ENCODE peak calls at places on chromosomes 5 and 9, in eight cellular contexts. One of them, this sample, is unnamed.

GRCh38 chr9:135711411-135711810 is 9.4 kb downstream of the KCNT1 start:
- DNase-seq in activated T-helper 9 cell treated with anti-CD3 and anti-CD28 coated beads, Interleukin-2, amount 50 U/mL, for 16 hours: no peak
- DNase-seq in astrocyte of the spinal cord: no peak
- DNase-seq in effector memory CD4-positive, alpha-beta T cell: no peak
- DNase-seq in stimulated activated CD4-positive, alpha-beta T cell treated with anti-CD3 and anti-CD28 coated beads, Interleukin-4, amount 100 ng/mL, for 48 hours: no peak
- DNase-seq in T-cell: no peak
- DNase-seq in tibial artery: no peak
- DNase-seq in activated naive CD4-positive, alpha-beta T cell treated with Interleukin-2 at 50 U/mL for 16 hours: no peak
- DNase-seq in this sample: no peak

GRCh38 chr5:95595289-95595931 is 24.5 kb upstream of the GPR150 start:
- DNase-seq in activated naive CD4-positive, alpha-beta T cell treated with Interleukin-2 at 50 U/mL for 16 hours: no peak
- DNase-seq in stimulated activated CD4-positive, alpha-beta T cell treated with anti-CD3 and anti-CD28 coated beads, Interleukin-4, amount 100 ng/mL, for 48 hours: no peak
- DNase-seq in T-cell: no peak
- DNase-seq in activated T-helper 9 cell treated with anti-CD3 and anti-CD28 coated beads, Interleukin-2, amount 50 U/mL, for 16 hours: no peak
- DNase-seq in astrocyte of the spinal cord: no peak
- DNase-seq in effector memory CD4-positive, alpha-beta T cell: no peak
- DNase-seq in tibial artery: no peak
- DNase-seq in this sample: no peak

GRCh38 chr5:18281947-18282557 is 647.8 kb downstream of the TAF11L14 start:
- DNase-seq in effector memory CD4-positive, alpha-beta T cell: no peak
- DNase-seq in activated naive CD4-positive, alpha-beta T cell treated with Interleukin-2 at 50 U/mL for 16 hours: no peak
- DNase-seq in activated T-helper 9 cell treated with anti-CD3 and anti-CD28 coated beads, Interleukin-2, amount 50 U/mL, for 16 hours: no peak
- DNase-seq in tibial artery: no peak
- DNase-seq in astrocyte of the spinal cord: peak
- DNase-seq in stimulated activated CD4-positive, alpha-beta T cell treated with anti-CD3 and anti-CD28 coated beads, Interleukin-4, amount 100 ng/mL, for 48 hours: no peak
- DNase-seq in T-cell: no peak
- DNase-seq in this sample: no peak

GRCh38 chr5:42491699-42492098 is 68.5 kb downstream of the GHR start:
- DNase-seq in effector memory CD4-positive, alpha-beta T cell: no peak
- DNase-seq in astrocyte of the spinal cord: no peak
- DNase-seq in activated T-helper 9 cell treated with anti-CD3 and anti-CD28 coated beads, Interleukin-2, amount 50 U/mL, for 16 hours: no peak
- DNase-seq in tibial artery: no peak
- DNase-seq in T-cell: no peak
- DNase-seq in activated naive CD4-positive, alpha-beta T cell treated with Interleukin-2 at 50 U/mL for 16 hours: no peak
- DNase-seq in stimulated activated CD4-positive, alpha-beta T cell treated with anti-CD3 and anti-CD28 coated beads, Interleukin-4, amount 100 ng/mL, for 48 hours: no peak
- DNase-seq in this sample: no peak

GRCh38 chr9:100700689-100701318 is 122.9 kb downstream of the CAVIN4 start:
- DNase-seq in T-cell: no peak
- DNase-seq in tibial artery: no peak
- DNase-seq in activated T-helper 9 cell treated with anti-CD3 and anti-CD28 coated beads, Interleukin-2, amount 50 U/mL, for 16 hours: no peak
- DNase-seq in effector memory CD4-positive, alpha-beta T cell: no peak
- DNase-seq in activated naive CD4-positive, alpha-beta T cell treated with Interleukin-2 at 50 U/mL for 16 hours: no peak
- DNase-seq in stimulated activated CD4-positive, alpha-beta T cell treated with anti-CD3 and anti-CD28 coated beads, Interleukin-4, amount 100 ng/mL, for 48 hours: no peak
- DNase-seq in astrocyte of the spinal cord: no peak
- DNase-seq in this sample: no peak

GRCh38 chr9:89304479-89305188 is 6.4 kb upstream of the CKS2 start:
- DNase-seq in stimulated activated CD4-positive, alpha-beta T cell treated with anti-CD3 and anti-CD28 coated beads, Interleukin-4, amount 100 ng/mL, for 48 hours: no peak
- DNase-seq in astrocyte of the spinal cord: no peak
- DNase-seq in effector memory CD4-positive, alpha-beta T cell: no peak
- DNase-seq in activated T-helper 9 cell treated with anti-CD3 and anti-CD28 coated beads, Interleukin-2, amount 50 U/mL, for 16 hours: no peak
- DNase-seq in activated naive CD4-positive, alpha-beta T cell treated with Interleukin-2 at 50 U/mL for 16 hours: no peak
- DNase-seq in T-cell: no peak
- DNase-seq in tibial artery: no peak
- DNase-seq in this sample: no peak

GRCh38 chr5:92822183-92822582 is 758.8 kb downstream of the NR2F1-AS1 start:
- DNase-seq in astrocyte of the spinal cord: no peak
- DNase-seq in activated naive CD4-positive, alpha-beta T cell treated with Interleukin-2 at 50 U/mL for 16 hours: no peak
- DNase-seq in activated T-helper 9 cell treated with anti-CD3 and anti-CD28 coated beads, Interleukin-2, amount 50 U/mL, for 16 hours: no peak
- DNase-seq in tibial artery: no peak
- DNase-seq in effector memory CD4-positive, alpha-beta T cell: no peak
- DNase-seq in stimulated activated CD4-positive, alpha-beta T cell treated with anti-CD3 and anti-CD28 coated beads, Interleukin-4, amount 100 ng/mL, for 48 hours: no peak
- DNase-seq in T-cell: no peak
- DNase-seq in this sample: no peak

GRCh38 chr5:139835656-139836055 is 40.0 kb downstream of the PSD2 start:
- DNase-seq in effector memory CD4-positive, alpha-beta T cell: no peak
- DNase-seq in activated T-helper 9 cell treated with anti-CD3 and anti-CD28 coated beads, Interleukin-2, amount 50 U/mL, for 16 hours: no peak
- DNase-seq in tibial artery: peak
- DNase-seq in stimulated activated CD4-positive, alpha-beta T cell treated with anti-CD3 and anti-CD28 coated beads, Interleukin-4, amount 100 ng/mL, for 48 hours: no peak
- DNase-seq in T-cell: no peak
- DNase-seq in astrocyte of the spinal cord: no peak
- DNase-seq in activated naive CD4-positive, alpha-beta T cell treated with Interleukin-2 at 50 U/mL for 16 hours: no peak
- DNase-seq in this sample: no peak

GRCh38 chr5:133746834-133747233 is 134.5 kb upstream of the FSTL4 start:
- DNase-seq in stimulated activated CD4-positive, alpha-beta T cell treated with anti-CD3 and anti-CD28 coated beads, Interleukin-4, amount 100 ng/mL, for 48 hours: peak
- DNase-seq in T-cell: no peak
- DNase-seq in activated T-helper 9 cell treated with anti-CD3 and anti-CD28 coated beads, Interleukin-2, amount 50 U/mL, for 16 hours: no peak
- DNase-seq in astrocyte of the spinal cord: no peak
- DNase-seq in tibial artery: no peak
- DNase-seq in activated naive CD4-positive, alpha-beta T cell treated with Interleukin-2 at 50 U/mL for 16 hours: no peak
- DNase-seq in effector memory CD4-positive, alpha-beta T cell: no peak
- DNase-seq in this sample: no peak

GRCh38 chr9:89021154-89021803 is 30.0 kb downstream of the S1PR3 start:
- DNase-seq in T-cell: no peak
- DNase-seq in activated naive CD4-positive, alpha-beta T cell treated with Interleukin-2 at 50 U/mL for 16 hours: no peak
- DNase-seq in astrocyte of the spinal cord: peak
- DNase-seq in effector memory CD4-positive, alpha-beta T cell: no peak
- DNase-seq in activated T-helper 9 cell treated with anti-CD3 and anti-CD28 coated beads, Interleukin-2, amount 50 U/mL, for 16 hours: no peak
- DNase-seq in stimulated activated CD4-positive, alpha-beta T cell treated with anti-CD3 and anti-CD28 coated beads, Interleukin-4, amount 100 ng/mL, for 48 hours: no peak
- DNase-seq in tibial artery: peak
- DNase-seq in this sample: peak

GRCh38 chr9:3059781-3060468 is 216.0 kb upstream of the PUM3 start:
- DNase-seq in effector memory CD4-positive, alpha-beta T cell: no peak
- DNase-seq in tibial artery: no peak
- DNase-seq in T-cell: no peak
- DNase-seq in astrocyte of the spinal cord: no peak
- DNase-seq in activated naive CD4-positive, alpha-beta T cell treated with Interleukin-2 at 50 U/mL for 16 hours: no peak
- DNase-seq in activated T-helper 9 cell treated with anti-CD3 and anti-CD28 coated beads, Interleukin-2, amount 50 U/mL, for 16 hours: no peak
- DNase-seq in stimulated activated CD4-positive, alpha-beta T cell treated with anti-CD3 and anti-CD28 coated beads, Interleukin-4, amount 100 ng/mL, for 48 hours: no peak
- DNase-seq in this sample: no peak

GRCh38 chr9:89194381-89195114 is 15.9 kb upstream of the SHC3 start:
- DNase-seq in T-cell: no peak
- DNase-seq in effector memory CD4-positive, alpha-beta T cell: no peak
- DNase-seq in tibial artery: no peak
- DNase-seq in activated naive CD4-positive, alpha-beta T cell treated with Interleukin-2 at 50 U/mL for 16 hours: no peak
- DNase-seq in activated T-helper 9 cell treated with anti-CD3 and anti-CD28 coated beads, Interleukin-2, amount 50 U/mL, for 16 hours: no peak
- DNase-seq in astrocyte of the spinal cord: no peak
- DNase-seq in stimulated activated CD4-positive, alpha-beta T cell treated with anti-CD3 and anti-CD28 coated beads, Interleukin-4, amount 100 ng/mL, for 48 hours: no peak
- DNase-seq in this sample: no peak

GRCh38 chr5:141496038-141496437 is 7.2 kb downstream of the PCDHGC5 start:
- DNase-seq in astrocyte of the spinal cord: peak
- DNase-seq in effector memory CD4-positive, alpha-beta T cell: no peak
- DNase-seq in activated T-helper 9 cell treated with anti-CD3 and anti-CD28 coated beads, Interleukin-2, amount 50 U/mL, for 16 hours: no peak
- DNase-seq in stimulated activated CD4-positive, alpha-beta T cell treated with anti-CD3 and anti-CD28 coated beads, Interleukin-4, amount 100 ng/mL, for 48 hours: no peak
- DNase-seq in activated naive CD4-positive, alpha-beta T cell treated with Interleukin-2 at 50 U/mL for 16 hours: no peak
- DNase-seq in tibial artery: no peak
- DNase-seq in T-cell: no peak
- DNase-seq in this sample: no peak

GRCh38 chr9:126676685-126677143 is 63.0 kb downstream of the LMX1B start:
- DNase-seq in astrocyte of the spinal cord: no peak
- DNase-seq in activated T-helper 9 cell treated with anti-CD3 and anti-CD28 coated beads, Interleukin-2, amount 50 U/mL, for 16 hours: no peak
- DNase-seq in effector memory CD4-positive, alpha-beta T cell: no peak
- DNase-seq in activated naive CD4-positive, alpha-beta T cell treated with Interleukin-2 at 50 U/mL for 16 hours: no peak
- DNase-seq in tibial artery: no peak
- DNase-seq in T-cell: no peak
- DNase-seq in stimulated activated CD4-positive, alpha-beta T cell treated with anti-CD3 and anti-CD28 coated beads, Interleukin-4, amount 100 ng/mL, for 48 hours: no peak
- DNase-seq in this sample: no peak

GRCh38 chr5:131496400-131496713 is 138.7 kb downstream of the RAPGEF6 start:
- DNase-seq in activated T-helper 9 cell treated with anti-CD3 and anti-CD28 coated beads, Interleukin-2, amount 50 U/mL, for 16 hours: no peak
- DNase-seq in tibial artery: no peak
- DNase-seq in stimulated activated CD4-positive, alpha-beta T cell treated with anti-CD3 and anti-CD28 coated beads, Interleukin-4, amount 100 ng/mL, for 48 hours: no peak
- DNase-seq in astrocyte of the spinal cord: no peak
- DNase-seq in T-cell: no peak
- DNase-seq in effector memory CD4-positive, alpha-beta T cell: no peak
- DNase-seq in activated naive CD4-positive, alpha-beta T cell treated with Interleukin-2 at 50 U/mL for 16 hours: no peak
- DNase-seq in this sample: no peak

GRCh38 chr9:99140685-99141314 is 35.9 kb downstream of the TGFBR1 start:
- DNase-seq in activated naive CD4-positive, alpha-beta T cell treated with Interleukin-2 at 50 U/mL for 16 hours: peak
- DNase-seq in tibial artery: no peak
- DNase-seq in activated T-helper 9 cell treated with anti-CD3 and anti-CD28 coated beads, Interleukin-2, amount 50 U/mL, for 16 hours: peak
- DNase-seq in T-cell: peak
- DNase-seq in effector memory CD4-positive, alpha-beta T cell: peak
- DNase-seq in astrocyte of the spinal cord: peak
- DNase-seq in stimulated activated CD4-positive, alpha-beta T cell treated with anti-CD3 and anti-CD28 coated beads, Interleukin-4, amount 100 ng/mL, for 48 hours: no peak
- DNase-seq in this sample: no peak

GRCh38 chr9:129667850-129668249 is 2.4 kb downstream of the PRRX2 start:
- DNase-seq in T-cell: no peak
- DNase-seq in astrocyte of the spinal cord: no peak
- DNase-seq in stimulated activated CD4-positive, alpha-beta T cell treated with anti-CD3 and anti-CD28 coated beads, Interleukin-4, amount 100 ng/mL, for 48 hours: no peak
- DNase-seq in tibial artery: peak
- DNase-seq in activated naive CD4-positive, alpha-beta T cell treated with Interleukin-2 at 50 U/mL for 16 hours: no peak
- DNase-seq in effector memory CD4-positive, alpha-beta T cell: no peak
- DNase-seq in activated T-helper 9 cell treated with anti-CD3 and anti-CD28 coated beads, Interleukin-2, amount 50 U/mL, for 16 hours: no peak
- DNase-seq in this sample: no peak

GRCh38 chr9:91395553-91396470 is 27.8 kb downstream of the NFIL3 start:
- DNase-seq in stimulated activated CD4-positive, alpha-beta T cell treated with anti-CD3 and anti-CD28 coated beads, Interleukin-4, amount 100 ng/mL, for 48 hours: no peak
- DNase-seq in activated T-helper 9 cell treated with anti-CD3 and anti-CD28 coated beads, Interleukin-2, amount 50 U/mL, for 16 hours: no peak
- DNase-seq in astrocyte of the spinal cord: peak
- DNase-seq in activated naive CD4-positive, alpha-beta T cell treated with Interleukin-2 at 50 U/mL for 16 hours: peak
- DNase-seq in effector memory CD4-positive, alpha-beta T cell: no peak
- DNase-seq in T-cell: no peak
- DNase-seq in tibial artery: no peak
- DNase-seq in this sample: no peak

GRCh38 chr9:132547976-132548730 is 34.3 kb upstream of the BARHL1 start:
- DNase-seq in activated T-helper 9 cell treated with anti-CD3 and anti-CD28 coated beads, Interleukin-2, amount 50 U/mL, for 16 hours: no peak
- DNase-seq in effector memory CD4-positive, alpha-beta T cell: no peak
- DNase-seq in T-cell: no peak
- DNase-seq in activated naive CD4-positive, alpha-beta T cell treated with Interleukin-2 at 50 U/mL for 16 hours: no peak
- DNase-seq in tibial artery: no peak
- DNase-seq in astrocyte of the spinal cord: no peak
- DNase-seq in stimulated activated CD4-positive, alpha-beta T cell treated with anti-CD3 and anti-CD28 coated beads, Interleukin-4, amount 100 ng/mL, for 48 hours: no peak
- DNase-seq in this sample: no peak

GRCh38 chr9:95089916-95090791 is 227.4 kb downstream of the FANCC start:
- DNase-seq in T-cell: no peak
- DNase-seq in tibial artery: peak
- DNase-seq in effector memory CD4-positive, alpha-beta T cell: no peak
- DNase-seq in activated naive CD4-positive, alpha-beta T cell treated with Interleukin-2 at 50 U/mL for 16 hours: no peak
- DNase-seq in astrocyte of the spinal cord: no peak
- DNase-seq in activated T-helper 9 cell treated with anti-CD3 and anti-CD28 coated beads, Interleukin-2, amount 50 U/mL, for 16 hours: no peak
- DNase-seq in stimulated activated CD4-positive, alpha-beta T cell treated with anti-CD3 and anti-CD28 coated beads, Interleukin-4, amount 100 ng/mL, for 48 hours: no peak
- DNase-seq in this sample: no peak

GRCh38 chr9:3331801-3332200 is 194.0 kb downstream of the RFX3 start:
- DNase-seq in activated T-helper 9 cell treated with anti-CD3 and anti-CD28 coated beads, Interleukin-2, amount 50 U/mL, for 16 hours: no peak
- DNase-seq in stimulated activated CD4-positive, alpha-beta T cell treated with anti-CD3 and anti-CD28 coated beads, Interleukin-4, amount 100 ng/mL, for 48 hours: no peak
- DNase-seq in tibial artery: no peak
- DNase-seq in astrocyte of the spinal cord: no peak
- DNase-seq in activated naive CD4-positive, alpha-beta T cell treated with Interleukin-2 at 50 U/mL for 16 hours: no peak
- DNase-seq in effector memory CD4-positive, alpha-beta T cell: no peak
- DNase-seq in T-cell: no peak
- DNase-seq in this sample: no peak

GRCh38 chr9:127858041-127858512 is 3.6 kb upstream of the ENG start:
- DNase-seq in activated T-helper 9 cell treated with anti-CD3 and anti-CD28 coated beads, Interleukin-2, amount 50 U/mL, for 16 hours: no peak
- DNase-seq in T-cell: no peak
- DNase-seq in tibial artery: no peak
- DNase-seq in activated naive CD4-positive, alpha-beta T cell treated with Interleukin-2 at 50 U/mL for 16 hours: no peak
- DNase-seq in stimulated activated CD4-positive, alpha-beta T cell treated with anti-CD3 and anti-CD28 coated beads, Interleukin-4, amount 100 ng/mL, for 48 hours: no peak
- DNase-seq in astrocyte of the spinal cord: no peak
- DNase-seq in effector memory CD4-positive, alpha-beta T cell: no peak
- DNase-seq in this sample: no peak

This sample was measured in osteocyte.